ENCODE peak calls at places on chromosomes 1 and 21, in six cellular contexts. T, M, N, J, I and U are unnamed samples.

GRCh38 chr21:33099131-33099530 is 29.2 kb downstream of the OLIG1 start:
- DNase-seq in T (no peak), M (no peak), N (no peak), J (no peak), I (no peak), U (no peak)

GRCh38 chr1:217965156-217965786 is 319.8 kb upstream of the RRP15 start:
- DNase-seq in T (no peak), M (no peak), N (no peak), J (no peak), I (no peak), U (no peak)

GRCh38 chr1:52973843-52974242 is 46.8 kb downstream of the SCP2 start:
- DNase-seq in T (no peak), M (no peak), N (no peak), J (no peak), I (no peak), U (no peak)

GRCh38 chr1:40078512-40079333 is 18.3 kb downstream of the PPT1 start:
- DNase-seq in T (peak), M (peak), N (peak), J (no peak), I (peak), U (peak)

GRCh38 chr21:28538987-28539622 is 453.6 kb downstream of the LTN1 start:
- DNase-seq in T (peak), M (no peak), N (no peak), J (peak), I (no peak), U (no peak)

GRCh38 chr1:47031059-47031458 is 7.6 kb downstream of the CYP4X1 start:
- DNase-seq in T (peak), M (no peak), N (no peak), J (no peak), I (no peak), U (no peak)

GRCh38 chr1:200838676-200839445 is 33.9 kb upstream of the GPR25 start:
- DNase-seq in T (peak), M (no peak), N (no peak), J (peak), I (no peak), U (no peak)

GRCh38 chr1:212860713-212861581 is 2.9 kb downstream of the FLVCR1 start:
- DNase-seq in T (no peak), M (no peak), N (no peak), J (no peak), I (no peak), U (peak)

GRCh38 chr1:118618618-118619340 is 369.4 kb downstream of the TBX15 start:
- DNase-seq in T (no peak), M (no peak), N (peak), J (no peak), I (no peak), U (no peak)

GRCh38 chr1:37476460-37477197 is 2.2 kb downstream of the ZC3H12A start:
- DNase-seq in T (peak), M (no peak), N (peak), J (peak), I (no peak), U (no peak)

GRCh38 chr1:5507340-5507739 is 484.9 kb downstream of the NPHP4 start:
- DNase-seq in T (no peak), M (no peak), N (no peak), J (no peak), I (no peak), U (no peak)

GRCh38 chr1:20731057-20731991 is 1.2 kb downstream of the SH2D5 start:
- DNase-seq in T (no peak), M (peak), N (no peak), J (no peak), I (no peak), U (no peak)

GRCh38 chr1:111852216-111852615 is 96.5 kb downstream of the DDX20 start:
- DNase-seq in T (no peak), M (no peak), N (no peak), J (no peak), I (no peak), U (peak)

GRCh38 chr1:35452086-35452485 is 105.1 kb downstream of the KIAA0319L start:
- DNase-seq in T (peak), M (no peak), N (peak), J (peak), I (no peak), U (no peak)

GRCh38 chr1:170732262-170732595 is 68.3 kb downstream of the PRRX1 start:
- DNase-seq in T (no peak), M (no peak), N (no peak), J (no peak), I (no peak), U (no peak)

GRCh38 chr1:170175032-170175431 is 29.3 kb downstream of the NTMT2 start:
- DNase-seq in T (peak), M (no peak), N (no peak), J (no peak), I (no peak), U (no peak)

GRCh38 chr1:18682375-18682774 is 51.7 kb downstream of the PAX7 start:
- DNase-seq in T (no peak), M (no peak), N (no peak), J (no peak), I (no peak), U (no peak)

GRCh38 chr1:28329395-28330153 is 734 bp downstream of the MED18 start:
- DNase-seq in T (no peak), M (peak), N (peak), J (no peak), I (peak), U (peak)